ENCODE peak calls at places on chromosomes 13 and 19, in ten cellular contexts. One of them, this sample, is unnamed.

GRCh38 chr13:100315522-100315921 is 226.6 kb downstream of the PCCA start:
- DNase-seq in Calu3: no peak
- DNase-seq in hepatocyte: no peak
- DNase-seq in tibial nerve: no peak
- DNase-seq in astrocyte of the spinal cord: no peak
- DNase-seq in transverse colon: no peak
- DNase-seq in tibial artery: no peak
- DNase-seq in adrenal gland: no peak
- DNase-seq in fibroblast of lung: no peak
- DNase-seq in mucosa of descending colon: no peak
- DNase-seq in this sample: no peak

GRCh38 chr13:46893820-46894533 is 2.9 kb downstream of the HTR2A start:
- DNase-seq in Calu3: peak
- DNase-seq in hepatocyte: peak
- DNase-seq in tibial nerve: peak
- DNase-seq in astrocyte of the spinal cord: peak
- DNase-seq in transverse colon: peak
- DNase-seq in tibial artery: peak
- DNase-seq in adrenal gland: peak
- DNase-seq in fibroblast of lung: peak
- DNase-seq in mucosa of descending colon: peak
- DNase-seq in this sample: no peak

GRCh38 chr19:28553005-28553404 is 659.9 kb downstream of the UQCRFS1 start:
- DNase-seq in Calu3: no peak
- DNase-seq in hepatocyte: no peak
- DNase-seq in tibial nerve: no peak
- DNase-seq in astrocyte of the spinal cord: no peak
- DNase-seq in transverse colon: no peak
- DNase-seq in tibial artery: no peak
- DNase-seq in adrenal gland: no peak
- DNase-seq in fibroblast of lung: peak
- DNase-seq in mucosa of descending colon: no peak
- DNase-seq in this sample: no peak

GRCh38 chr19:6806488-6806887 is 34.0 kb downstream of the VAV1 start:
- DNase-seq in Calu3: peak
- DNase-seq in hepatocyte: no peak
- DNase-seq in tibial nerve: no peak
- DNase-seq in astrocyte of the spinal cord: no peak
- DNase-seq in transverse colon: no peak
- DNase-seq in tibial artery: no peak
- DNase-seq in adrenal gland: no peak
- DNase-seq in fibroblast of lung: no peak
- DNase-seq in mucosa of descending colon: no peak
- DNase-seq in this sample: no peak

GRCh38 chr19:49363265-49364082 is at the start of gene DKKL1:
- DNase-seq in Calu3: peak
- DNase-seq in hepatocyte: peak
- DNase-seq in tibial nerve: peak
- DNase-seq in astrocyte of the spinal cord: peak
- DNase-seq in transverse colon: peak
- DNase-seq in tibial artery: peak
- DNase-seq in adrenal gland: peak
- DNase-seq in fibroblast of lung: peak
- DNase-seq in mucosa of descending colon: peak
- DNase-seq in this sample: peak

GRCh38 chr19:50728084-50728737 is 5.0 kb downstream of the CLEC11A start:
- DNase-seq in Calu3: no peak
- DNase-seq in hepatocyte: peak
- DNase-seq in tibial nerve: peak
- DNase-seq in astrocyte of the spinal cord: peak
- DNase-seq in transverse colon: peak
- DNase-seq in tibial artery: no peak
- DNase-seq in adrenal gland: peak
- DNase-seq in fibroblast of lung: peak
- DNase-seq in mucosa of descending colon: peak
- DNase-seq in this sample: no peak

GRCh38 chr13:61770697-61771096 is 355.0 kb upstream of the PCDH20 start:
- DNase-seq in Calu3: no peak
- DNase-seq in hepatocyte: no peak
- DNase-seq in tibial nerve: no peak
- DNase-seq in astrocyte of the spinal cord: no peak
- DNase-seq in transverse colon: no peak
- DNase-seq in tibial artery: no peak
- DNase-seq in adrenal gland: no peak
- DNase-seq in fibroblast of lung: no peak
- DNase-seq in mucosa of descending colon: no peak
- DNase-seq in this sample: no peak

GRCh38 chr19:47813304-47813994 is 8.3 kb upstream of the CRX start:
- DNase-seq in Calu3: peak
- DNase-seq in hepatocyte: peak
- DNase-seq in tibial nerve: peak
- DNase-seq in astrocyte of the spinal cord: peak
- DNase-seq in transverse colon: peak
- DNase-seq in tibial artery: no peak
- DNase-seq in adrenal gland: peak
- DNase-seq in fibroblast of lung: peak
- DNase-seq in mucosa of descending colon: peak
- DNase-seq in this sample: peak

GRCh38 chr13:24234200-24234915 is 73.8 kb downstream of the SPATA13 start:
- DNase-seq in Calu3: no peak
- DNase-seq in hepatocyte: no peak
- DNase-seq in tibial nerve: no peak
- DNase-seq in astrocyte of the spinal cord: no peak
- DNase-seq in transverse colon: no peak
- DNase-seq in tibial artery: no peak
- DNase-seq in adrenal gland: no peak
- DNase-seq in fibroblast of lung: no peak
- DNase-seq in mucosa of descending colon: no peak
- DNase-seq in this sample: no peak

GRCh38 chr13:85900521-85900920 is 101.3 kb upstream of the SLITRK6 start:
- DNase-seq in Calu3: no peak
- DNase-seq in hepatocyte: no peak
- DNase-seq in tibial nerve: no peak
- DNase-seq in astrocyte of the spinal cord: no peak
- DNase-seq in transverse colon: no peak
- DNase-seq in tibial artery: no peak
- DNase-seq in adrenal gland: no peak
- DNase-seq in fibroblast of lung: no peak
- DNase-seq in mucosa of descending colon: no peak
- DNase-seq in this sample: no peak

GRCh38 chr13:85896516-85897450 is 97.6 kb upstream of the SLITRK6 start:
- DNase-seq in Calu3: no peak
- DNase-seq in hepatocyte: no peak
- DNase-seq in tibial nerve: no peak
- DNase-seq in astrocyte of the spinal cord: no peak
- DNase-seq in transverse colon: no peak
- DNase-seq in tibial artery: no peak
- DNase-seq in adrenal gland: no peak
- DNase-seq in fibroblast of lung: no peak
- DNase-seq in mucosa of descending colon: no peak
- DNase-seq in this sample: no peak
- TF ChIP-seq CTCF in Calu3: no peak
- TF ChIP-seq CTCF in hepatocyte: no peak
- TF ChIP-seq CTCF in tibial nerve: no peak
- TF ChIP-seq CTCF in astrocyte of the spinal cord: peak
- TF ChIP-seq CTCF in transverse colon: no peak
- TF ChIP-seq CTCF in tibial artery: no peak
- TF ChIP-seq CTCF in adrenal gland: no peak
- TF ChIP-seq CTCF in fibroblast of lung: peak
- TF ChIP-seq CTCF in mucosa of descending colon: no peak
- TF ChIP-seq CTCF in this sample: peak

DNA sequence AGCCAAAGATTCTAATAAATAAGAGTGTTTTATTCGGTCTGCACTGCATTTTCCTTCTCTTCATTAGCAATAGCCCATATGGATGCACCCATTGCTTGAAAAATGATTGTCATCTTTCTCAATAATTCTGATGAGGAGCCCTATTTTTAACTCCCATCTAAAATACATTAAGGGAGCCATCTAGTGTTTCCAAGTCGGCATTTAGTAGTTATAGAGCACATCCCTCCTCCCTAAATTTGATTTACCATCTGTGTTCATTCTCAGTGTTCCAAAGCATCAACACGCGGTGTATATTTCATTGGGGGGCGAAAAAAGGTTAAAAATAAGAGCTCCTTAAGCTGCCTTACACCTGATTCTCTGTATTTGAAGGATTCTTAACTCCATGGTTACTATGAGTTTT is 119.2 kb upstream of the IPO5 start:
- DNase-seq in Calu3: no peak
- DNase-seq in hepatocyte: no peak
- DNase-seq in tibial nerve: no peak
- DNase-seq in astrocyte of the spinal cord: no peak
- DNase-seq in transverse colon: no peak
- DNase-seq in tibial artery: no peak
- DNase-seq in adrenal gland: no peak
- DNase-seq in fibroblast of lung: no peak
- DNase-seq in mucosa of descending colon: no peak
- DNase-seq in this sample: no peak
- TF ChIP-seq CTCF in Calu3: no peak
- TF ChIP-seq CTCF in hepatocyte: no peak
- TF ChIP-seq CTCF in tibial nerve: no peak
- TF ChIP-seq CTCF in astrocyte of the spinal cord: no peak
- TF ChIP-seq CTCF in transverse colon: no peak
- TF ChIP-seq CTCF in tibial artery: no peak
- TF ChIP-seq CTCF in adrenal gland: no peak
- TF ChIP-seq CTCF in fibroblast of lung: no peak
- TF ChIP-seq CTCF in mucosa of descending colon: no peak
- TF ChIP-seq CTCF in this sample: no peak

GRCh38 chr13:113327766-113328391 is 30.8 kb downstream of the LAMP1 start:
- DNase-seq in Calu3: no peak
- DNase-seq in hepatocyte: no peak
- DNase-seq in tibial nerve: no peak
- DNase-seq in astrocyte of the spinal cord: no peak
- DNase-seq in transverse colon: no peak
- DNase-seq in tibial artery: no peak
- DNase-seq in adrenal gland: no peak
- DNase-seq in fibroblast of lung: no peak
- DNase-seq in mucosa of descending colon: no peak
- DNase-seq in this sample: no peak

GRCh38 chr13:113325779-113326178 is 28.7 kb downstream of the LAMP1 start:
- DNase-seq in Calu3: no peak
- DNase-seq in hepatocyte: no peak
- DNase-seq in tibial nerve: no peak
- DNase-seq in astrocyte of the spinal cord: no peak
- DNase-seq in transverse colon: no peak
- DNase-seq in tibial artery: no peak
- DNase-seq in adrenal gland: no peak
- DNase-seq in fibroblast of lung: no peak
- DNase-seq in mucosa of descending colon: no peak
- DNase-seq in this sample: no peak

GRCh38 chr13:113328851-113329250 is 31.8 kb downstream of the LAMP1 start:
- DNase-seq in Calu3: no peak
- DNase-seq in hepatocyte: no peak
- DNase-seq in tibial nerve: no peak
- DNase-seq in astrocyte of the spinal cord: no peak
- DNase-seq in transverse colon: no peak
- DNase-seq in tibial artery: no peak
- DNase-seq in adrenal gland: no peak
- DNase-seq in fibroblast of lung: no peak
- DNase-seq in mucosa of descending colon: no peak
- DNase-seq in this sample: no peak

GRCh38 chr13:113329656-113330312 is 32.7 kb downstream of the LAMP1 start:
- DNase-seq in Calu3: no peak
- DNase-seq in hepatocyte: no peak
- DNase-seq in tibial nerve: no peak
- DNase-seq in astrocyte of the spinal cord: no peak
- DNase-seq in transverse colon: no peak
- DNase-seq in tibial artery: no peak
- DNase-seq in adrenal gland: no peak
- DNase-seq in fibroblast of lung: no peak
- DNase-seq in mucosa of descending colon: no peak
- DNase-seq in this sample: no peak

DNA sequence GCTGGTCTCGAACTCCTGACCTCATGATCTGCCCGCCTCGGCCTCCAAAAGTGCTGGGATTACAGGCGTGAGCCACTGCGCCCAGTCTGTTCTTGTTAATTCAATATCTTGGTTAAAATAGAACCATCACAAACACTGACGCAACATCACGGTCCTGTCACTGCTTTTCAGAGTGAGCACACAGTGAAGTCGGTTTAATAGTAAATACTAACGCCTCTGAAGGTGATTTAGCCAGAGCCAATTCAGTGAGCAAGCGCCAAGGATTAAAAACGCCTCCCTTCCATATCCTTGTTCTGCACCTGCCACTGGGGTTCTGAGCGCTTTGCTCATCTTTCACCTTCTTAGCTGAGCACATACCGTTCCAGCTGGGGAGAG is 30.3 kb downstream of the LAMP1 start:
- DNase-seq in Calu3: no peak
- DNase-seq in hepatocyte: no peak
- DNase-seq in tibial nerve: no peak
- DNase-seq in astrocyte of the spinal cord: no peak
- DNase-seq in transverse colon: no peak
- DNase-seq in tibial artery: no peak
- DNase-seq in adrenal gland: no peak
- DNase-seq in fibroblast of lung: no peak
- DNase-seq in mucosa of descending colon: no peak
- DNase-seq in this sample: no peak
- TF ChIP-seq CTCF in Calu3: no peak
- TF ChIP-seq CTCF in hepatocyte: no peak
- TF ChIP-seq CTCF in tibial nerve: no peak
- TF ChIP-seq CTCF in astrocyte of the spinal cord: no peak
- TF ChIP-seq CTCF in transverse colon: no peak
- TF ChIP-seq CTCF in tibial artery: no peak
- TF ChIP-seq CTCF in adrenal gland: no peak
- TF ChIP-seq CTCF in fibroblast of lung: no peak
- TF ChIP-seq CTCF in mucosa of descending colon: no peak
- TF ChIP-seq CTCF in this sample: no peak

DNA sequence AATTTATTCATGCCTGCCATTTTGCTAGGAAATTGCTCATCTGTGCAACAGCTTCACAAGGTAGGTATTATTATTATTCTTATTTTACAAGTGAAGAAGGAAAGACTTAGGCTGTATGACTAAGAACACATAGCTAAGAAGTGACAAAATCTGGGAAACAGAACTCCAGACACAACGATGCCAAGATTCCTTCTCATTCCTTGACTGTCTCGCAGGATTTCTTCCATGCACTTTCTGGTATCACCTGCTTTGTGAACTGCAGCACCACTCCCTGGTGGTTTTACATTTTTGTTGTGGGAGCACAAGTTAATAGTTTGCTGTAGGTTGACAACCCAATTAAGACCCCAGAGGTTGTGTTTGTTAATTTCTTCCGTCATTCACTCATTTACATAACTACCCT is 188.5 kb downstream of the LACC1 start:
- DNase-seq in Calu3: no peak
- DNase-seq in hepatocyte: no peak
- DNase-seq in tibial nerve: no peak
- DNase-seq in astrocyte of the spinal cord: peak
- DNase-seq in transverse colon: no peak
- DNase-seq in tibial artery: no peak
- DNase-seq in adrenal gland: no peak
- DNase-seq in fibroblast of lung: peak
- DNase-seq in mucosa of descending colon: no peak
- DNase-seq in this sample: peak
- TF ChIP-seq CTCF in Calu3: no peak
- TF ChIP-seq CTCF in hepatocyte: no peak
- TF ChIP-seq CTCF in tibial nerve: no peak
- TF ChIP-seq CTCF in astrocyte of the spinal cord: no peak
- TF ChIP-seq CTCF in transverse colon: no peak
- TF ChIP-seq CTCF in tibial artery: no peak
- TF ChIP-seq CTCF in adrenal gland: no peak
- TF ChIP-seq CTCF in fibroblast of lung: no peak
- TF ChIP-seq CTCF in mucosa of descending colon: no peak
- TF ChIP-seq CTCF in this sample: no peak